ENCODE peak calls at places on chromosomes 13 and 19, in six cellular contexts. U, Z, X, L, F and Q are unnamed samples.

GRCh38 chr19:436413-436950 is 24.4 kb downstream of the SHC2 start:
- DNase-seq in Z (no peak), L (no peak), U (no peak), X (no peak), F (no peak), Q (no peak)

GRCh38 chr19:47406711-47407416 is 12.5 kb downstream of the MEIS3 start:
- DNase-seq in F (no peak), U (no peak), L (no peak), X (no peak), Z (no peak), Q (no peak)

GRCh38 chr13:51832471-51833152 is 12.4 kb downstream of the TMEM272 start:
- DNase-seq in U (no peak), L (no peak), F (no peak), X (peak), Z (no peak), Q (no peak)

GRCh38 chr19:2042485-2043268 is 8.4 kb downstream of the MKNK2 start:
- DNase-seq in F (no peak), L (peak), X (peak), U (peak), Z (no peak), Q (no peak)

GRCh38 chr19:46287585-46287984 is 9.3 kb upstream of the HIF3A start:
- DNase-seq in Z (no peak), L (no peak), X (no peak), F (no peak), U (no peak), Q (no peak)

GRCh38 chr19:54364775-54365257 is at the start of gene LAIR1:
- DNase-seq in Z (no peak), X (peak), U (peak), F (no peak), L (peak), Q (no peak)

GRCh38 chr19:29329460-29330134 is 116.6 kb upstream of the UQCRFS1 start:
- DNase-seq in Z (no peak), F (no peak), L (no peak), X (no peak), U (no peak), Q (no peak)

GRCh38 chr13:111510502-111511218 is 190.2 kb downstream of the TEX29 start:
- DNase-seq in L (no peak), Z (no peak), F (no peak), U (no peak), X (no peak), Q (peak)

GRCh38 chr13:44259045-44260042 is 114.3 kb upstream of the SERP2 start:
- DNase-seq in F (peak), Z (no peak), L (no peak), U (peak), X (peak), Q (no peak)

GRCh38 chr13:64130170-64130569 is 2714.5 kb upstream of the PCDH20 start:
- DNase-seq in L (no peak), F (no peak), Z (no peak), U (no peak), X (no peak), Q (no peak)

GRCh38 chr19:19489804-19490204 is 25.5 kb downstream of the TSSK6 start:
- DNase-seq in L (no peak), F (no peak), X (no peak), Z (no peak), U (no peak), Q (no peak)

GRCh38 chr19:40056505-40056904 is 474 bp upstream of the ZNF780B start:
- DNase-seq in U (no peak), L (no peak), Z (no peak), X (no peak), F (no peak), Q (no peak)

GRCh38 chr13:105997436-105998232 is 537.8 kb downstream of the EFNB2 start:
- DNase-seq in F (no peak), X (no peak), Z (no peak), L (no peak), U (no peak), Q (no peak)

GRCh38 chr13:103883152-103883551 is 816.9 kb upstream of the SLC10A2 start:
- DNase-seq in Z (peak), L (peak), F (peak), U (peak), X (peak), Q (peak)

GRCh38 chr19:29245221-29245620 is 32.3 kb upstream of the UQCRFS1 start:
- DNase-seq in Z (no peak), F (no peak), U (no peak), L (no peak), X (no peak), Q (no peak)

GRCh38 chr13:21913010-21913409 is 242.1 kb downstream of the FGF9 start:
- DNase-seq in Z (no peak), L (no peak), X (no peak), F (no peak), U (no peak), Q (no peak)

GRCh38 chr13:44920013-44920412 is 69.3 kb downstream of the NUFIP1 start:
- DNase-seq in F (no peak), L (no peak), U (no peak), X (no peak), Z (no peak), Q (no peak)

GRCh38 chr19:21568816-21569496 is 63.6 kb downstream of the ZNF429 start:
- DNase-seq in L (peak), U (peak), Z (no peak), X (peak), F (peak), Q (peak)

GRCh38 chr19:53503126-53503525 is 34.8 kb upstream of the ZNF331 start:
- DNase-seq in U (no peak), X (no peak), L (no peak), Z (no peak), F (no peak), Q (peak)

GRCh38 chr19:16889429-16889882 is 657 bp downstream of the F2RL3 start:
- DNase-seq in L (no peak), X (no peak), Z (no peak), U (no peak), F (no peak), Q (no peak)

GRCh38 chr19:36028313-36029041 is 4.2 kb downstream of the CLIP3 start:
- DNase-seq in X (no peak), U (no peak), Z (no peak), F (no peak), L (no peak), Q (no peak)

GRCh38 chr19:41882568-41883462 is at the start of gene ARHGEF1:
- DNase-seq in U (peak), X (peak), Z (no peak), F (no peak), L (peak), Q (no peak)

GRCh38 chr13:104616990-104617389 is 1550.8 kb upstream of the SLC10A2 start:
- DNase-seq in Z (no peak), U (no peak), F (no peak), X (no peak), L (no peak), Q (no peak)

GRCh38 chr19:39599116-39599515 is 3.2 kb upstream of the LGALS13 start:
- DNase-seq in U (no peak), L (no peak), Z (no peak), F (no peak), X (no peak), Q (no peak)

GRCh38 chr19:3433805-3434540 is 46.4 kb downstream of the SMIM24 start:
- DNase-seq in X (no peak), L (no peak), U (no peak), Z (no peak), F (no peak), Q (no peak)

GRCh38 chr13:110270507-110270906 is 36.5 kb downstream of the COL4A1 start:
- DNase-seq in Z (no peak), F (no peak), L (no peak), U (peak), X (no peak), Q (no peak)

GRCh38 chr13:99385940-99386339 is 78.7 kb upstream of the GPR183 start:
- DNase-seq in F (no peak), U (no peak), L (no peak), Z (no peak), X (no peak), Q (no peak)

GRCh38 chr19:28019371-28019770 is 1193.6 kb downstream of the UQCRFS1 start:
- DNase-seq in U (no peak), L (no peak), Z (no peak), F (no peak), X (no peak), Q (peak)

GRCh38 chr19:6739390-6739883 is at the start of gene TRIP10:
- DNase-seq in F (peak), L (peak), X (peak), Z (no peak), U (peak), Q (peak)
- TF ChIP-seq CTCF in F (no peak), L (no peak), X (no peak), Z (no peak), U (no peak), Q (no peak)

GRCh38 chr13:39530996-39531395 is 72.0 kb downstream of the LHFPL6 start:
- DNase-seq in F (no peak), Z (no peak), L (no peak), X (no peak), U (no peak), Q (no peak)
- H3K4me3 ChIP-seq in F (no peak), Z (no peak), L (no peak), X (no peak), U (no peak), Q (no peak)

GRCh38 chr13:37138169-37138568 is 32.7 kb upstream of the CSNK1A1L start:
- DNase-seq in L (no peak), Z (no peak), X (no peak), F (no peak), U (no peak), Q (no peak)
- TF ChIP-seq CTCF in L (no peak), Z (peak), X (no peak), F (no peak), U (no peak), Q (peak)

GRCh38 chr19:4536798-4537197 is 1.8 kb upstream of the PLIN5 start:
- DNase-seq in Z (no peak), U (no peak), F (no peak), L (no peak), X (no peak), Q (peak)

GRCh38 chr19:4537953-4538600 is 1.8 kb downstream of the LRG1 start:
- DNase-seq in U (no peak), Z (no peak), F (no peak), X (no peak), L (no peak), Q (no peak)

GRCh38 chr19:4533835-4534424 is 1.1 kb downstream of the PLIN5 start:
- DNase-seq in U (no peak), Z (no peak), X (no peak), L (no peak), F (no peak), Q (no peak)

GRCh38 chr19:4533334-4533733 is 1.7 kb downstream of the PLIN5 start:
- DNase-seq in F (no peak), Z (no peak), X (no peak), L (no peak), U (no peak), Q (no peak)

GRCh38 chr19:4534836-4535658 is at the start of gene PLIN5:
- DNase-seq in L (peak), F (no peak), Z (no peak), X (peak), U (peak), Q (peak)
- H3K4me3 ChIP-seq in L (no peak), F (peak), Z (no peak), X (peak), U (no peak), Q (peak)

GRCh38 chr19:12935071-12935470 is 1.6 kb upstream of the FARSA start:
- DNase-seq in X (no peak), Z (no peak), L (no peak), F (no peak), U (no peak), Q (no peak)

GRCh38 chr19:12932392-12933286 is 872 bp downstream of the FARSA start:
- DNase-seq in F (no peak), X (no peak), U (no peak), L (no peak), Z (no peak), Q (no peak)

GRCh38 chr19:12924621-12925310 is 5.7 kb upstream of the SYCE2 start:
- DNase-seq in X (no peak), L (no peak), U (no peak), F (no peak), Z (no peak), Q (no peak)

GRCh38 chr19:12933287-12934072 is at the start of gene FARSA:
- DNase-seq in F (peak), L (peak), X (peak), U (peak), Z (no peak), Q (peak)

GRCh38 chr19:12930002-12930645 is 3.4 kb downstream of the FARSA start:
- DNase-seq in U (no peak), X (no peak), L (no peak), F (no peak), Z (no peak), Q (no peak)
- TF ChIP-seq CTCF in U (no peak), X (no peak), L (no peak), F (no peak), Z (no peak), Q (peak)

GRCh38 chr13:75705395-75705794 is 69.3 kb downstream of the LMO7 start:
- DNase-seq in F (no peak), Z (no peak), X (no peak), U (no peak), L (no peak), Q (no peak)
- H3K4me3 ChIP-seq in F (peak), Z (no peak), X (no peak), U (no peak), L (no peak), Q (no peak)

DNA sequence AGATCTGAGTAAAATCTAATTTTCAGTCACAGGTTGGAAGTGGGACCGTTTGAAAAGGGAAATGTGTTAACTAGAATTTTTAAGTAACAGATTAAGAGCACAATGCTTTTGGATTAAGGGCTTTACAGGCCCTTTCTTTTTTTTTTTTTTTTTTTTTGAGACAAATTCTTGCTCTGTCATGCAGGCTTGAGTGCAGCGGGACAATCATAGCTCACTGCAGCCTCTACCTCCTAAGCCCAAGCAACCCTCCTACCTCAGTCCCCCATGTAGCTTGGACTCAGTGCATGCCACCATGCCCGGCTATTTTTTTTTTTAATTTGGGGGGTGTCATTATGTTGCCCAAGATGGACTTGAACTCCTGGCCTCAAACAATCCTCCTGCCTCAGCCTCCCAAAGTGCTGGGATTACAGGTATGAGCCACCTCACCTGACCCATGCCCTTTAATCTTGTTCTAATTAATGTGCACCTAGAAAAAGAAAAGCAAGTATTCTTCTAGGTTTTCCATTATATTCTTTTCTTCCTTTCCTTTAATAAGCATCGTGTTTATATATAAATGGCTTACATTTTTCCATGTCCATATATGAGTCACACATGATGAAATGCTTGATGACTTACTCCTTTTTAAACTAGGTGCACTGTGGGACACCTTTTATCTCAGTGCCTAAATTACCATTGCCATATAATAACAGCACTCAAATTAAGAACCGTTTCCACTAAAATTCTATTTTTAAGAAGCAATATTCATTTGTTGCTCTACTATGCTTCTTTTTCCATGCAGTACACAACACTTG is 363.5 kb downstream of the LIG4 start:
- DNase-seq in L (no peak), Z (no peak), U (no peak), F (no peak), X (no peak), Q (no peak)
- TF ChIP-seq CTCF in L (no peak), Z (no peak), U (no peak), F (no peak), X (no peak), Q (no peak)

GRCh38 chr19:37412700-37413099 is 41.8 kb downstream of the ZNF527 start:
- DNase-seq in U (no peak), X (no peak), Z (no peak), L (no peak), F (no peak), Q (no peak)

DNA sequence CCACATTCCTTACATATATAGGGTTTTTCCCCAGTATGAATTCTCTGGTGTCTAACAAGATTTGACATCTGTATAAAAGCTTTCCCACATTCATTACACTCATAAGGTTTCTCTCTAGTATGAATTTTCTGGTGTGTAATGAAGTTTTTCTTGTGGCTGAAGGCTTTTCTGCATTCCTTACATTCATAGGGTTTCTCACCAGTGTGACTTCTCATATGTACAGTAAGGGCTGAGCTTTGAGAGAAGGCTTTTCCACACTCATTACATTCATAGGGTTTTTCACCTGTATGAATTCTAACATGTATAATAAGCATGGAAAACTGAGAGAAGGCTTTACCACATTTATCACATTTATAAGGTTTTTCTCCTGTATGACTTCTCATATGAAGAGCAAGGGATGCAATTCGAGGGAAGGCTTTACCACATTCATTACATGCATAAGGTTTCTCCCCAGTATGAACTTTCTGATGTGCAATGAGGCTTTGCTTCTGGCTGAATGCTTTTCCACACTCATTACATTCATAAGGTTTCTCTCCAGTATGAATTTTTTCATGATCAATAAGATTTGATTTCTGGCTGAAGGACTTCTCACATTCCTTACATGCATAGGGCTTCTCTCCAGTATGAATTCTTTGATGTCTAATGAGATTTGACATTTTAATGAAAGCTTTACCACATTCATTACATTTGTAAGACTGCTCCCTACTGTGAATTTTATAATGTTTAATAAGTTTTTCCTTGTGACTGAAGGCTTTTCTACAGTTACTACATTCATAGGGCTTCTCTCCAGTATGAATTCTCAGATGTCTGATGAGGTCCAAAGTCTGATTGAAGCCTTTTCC is 42.6 kb downstream of the ZNF527 start:
- DNase-seq in L (no peak), X (no peak), Z (no peak), F (no peak), U (no peak), Q (no peak)
- H3K4me3 ChIP-seq in L (no peak), X (no peak), Z (no peak), F (peak), U (no peak), Q (no peak)